ENCODE peak calls at places on chromosomes 13 and 19, in five cellular contexts. L is nephron progenitor cell, M is endothelial cell, G is pancreas, O is hepatocyte. R is an unnamed sample.

GRCh38 chr19:55536951-55537740 is at the start of gene SBK2:
- DNase-seq in L (peak), M (peak), G (no peak), O (no peak), R (no peak)

GRCh38 chr19:48935864-48936263 is 2.4 kb downstream of the DHDH start:
- DNase-seq in L (no peak), M (no peak), G (no peak), O (no peak), R (no peak)

GRCh38 chr13:21016487-21016886 is 44.9 kb downstream of the LATS2 start:
- DNase-seq in L (no peak), M (no peak), G (no peak), O (no peak), R (no peak)

GRCh38 chr19:4327252-4327876 is 11.3 kb downstream of the STAP2 start:
- DNase-seq in L (peak), M (peak), G (peak), O (peak), R (peak)

GRCh38 chr13:110415669-110416068 is 108.6 kb downstream of the COL4A2 start:
- DNase-seq in L (no peak), M (no peak), G (no peak), O (peak), R (no peak)

GRCh38 chr19:38384209-38385027 is 3.4 kb downstream of the GGN start:
- DNase-seq in L (no peak), M (peak), G (no peak), O (peak), R (no peak)

GRCh38 chr13:44750618-44751017 is 174.5 kb upstream of the TSC22D1 start:
- DNase-seq in L (no peak), M (no peak), G (no peak), O (no peak), R (no peak)

GRCh38 chr19:21586341-21587116 is 81.1 kb downstream of the ZNF429 start:
- DNase-seq in L (peak), M (peak), G (peak), O (peak), R (peak)

GRCh38 chr13:28337196-28338045 is 157.5 kb downstream of the FLT1 start:
- DNase-seq in L (no peak), M (no peak), G (no peak), O (no peak), R (no peak)

GRCh38 chr13:72953391-72953960 is 105.3 kb upstream of the KLF5 start:
- DNase-seq in L (no peak), M (no peak), G (peak), O (no peak), R (no peak)

GRCh38 chr13:75256922-75257321 is 225.0 kb downstream of the TBC1D4 start:
- DNase-seq in L (no peak), M (no peak), G (no peak), O (peak), R (no peak)

DNA sequence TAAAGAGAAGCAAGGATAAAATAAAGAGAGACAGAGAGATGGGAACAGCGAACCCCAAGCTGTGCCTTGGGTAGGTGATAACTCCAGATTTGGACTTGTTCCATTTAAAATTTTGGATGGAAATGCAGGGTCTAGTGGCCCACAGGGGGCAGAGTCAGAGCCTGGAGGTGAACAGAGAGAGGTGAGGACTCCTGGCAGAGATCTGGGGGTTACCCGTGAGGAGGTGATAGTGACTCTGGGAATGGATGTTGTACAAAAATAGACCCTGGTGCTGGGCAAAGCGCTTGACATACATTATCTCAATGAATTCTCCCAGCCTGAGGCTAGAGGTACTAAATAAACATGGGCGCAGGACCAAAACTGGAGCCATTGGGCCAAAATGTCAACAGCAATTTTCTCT is 14.3 kb upstream of the DHRS12 start:
- DNase-seq in L (no peak), M (no peak), G (no peak), O (no peak), R (no peak)
- TF ChIP-seq CTCF in L (no peak), M (no peak), G (no peak), O (no peak), R (no peak)

GRCh38 chr19:12766051-12766521 is 9.3 kb downstream of the HOOK2 start:
- DNase-seq in L (peak), M (peak), G (peak), O (peak), R (peak)
- TF ChIP-seq CTCF in L (peak), M (peak), G (peak), O (peak), R (peak)

DNA sequence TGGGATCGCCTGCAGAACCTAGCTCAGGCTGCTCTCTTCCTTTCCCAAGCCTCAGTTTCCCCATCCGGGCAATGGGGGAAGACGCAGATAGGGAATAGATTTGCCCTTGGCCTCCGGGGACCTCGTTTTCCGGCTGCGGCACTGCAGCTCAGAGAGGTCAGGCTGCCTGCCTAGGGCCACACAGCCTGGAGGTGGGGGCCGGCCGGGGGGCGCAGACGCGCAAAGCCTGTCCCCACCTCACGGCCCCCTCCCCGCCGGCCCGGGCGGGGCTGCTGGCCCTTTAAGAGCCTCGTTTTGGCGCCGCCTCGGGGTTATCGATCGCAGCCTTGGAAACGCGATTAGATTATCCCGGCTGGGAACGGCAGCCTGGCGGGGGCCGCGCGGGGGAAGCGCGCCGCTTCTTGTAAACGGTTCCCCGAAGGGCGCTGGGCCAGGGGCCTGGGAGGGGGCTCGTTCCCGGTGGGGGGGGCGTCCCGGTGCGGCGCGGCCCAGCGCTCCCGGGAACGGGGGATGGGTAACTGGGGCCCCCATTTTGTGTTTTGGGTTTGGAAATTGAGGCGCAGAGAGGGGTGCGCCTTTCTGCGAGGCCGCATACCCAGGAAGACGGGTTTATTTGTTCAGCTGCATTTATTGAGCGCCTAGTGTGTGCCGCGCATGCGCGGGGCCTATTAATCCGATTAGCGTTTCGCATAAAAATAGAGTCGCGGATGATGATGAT is 23.4 kb upstream of the TCF3 start:
- DNase-seq in L (peak), M (no peak), G (peak), O (no peak), R (no peak)
- TF ChIP-seq CTCF in L (no peak), M (no peak), G (no peak), O (no peak), R (no peak)

DNA sequence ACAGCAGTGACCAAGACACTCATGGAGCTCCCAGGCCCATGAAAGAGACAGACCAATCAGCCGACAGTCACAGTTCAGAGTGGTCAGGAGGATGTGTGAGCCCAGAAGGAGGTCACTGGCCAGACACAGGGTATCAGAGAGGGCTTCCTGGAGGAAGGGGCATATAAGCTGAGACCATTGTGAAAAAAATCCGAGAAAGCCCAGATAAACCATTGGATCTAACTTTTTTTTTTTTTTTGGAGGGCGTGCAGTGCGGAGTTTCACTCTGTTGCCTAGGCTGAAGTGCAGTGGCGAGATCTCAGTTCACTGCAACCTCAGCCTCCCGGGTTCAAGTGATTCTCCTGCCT is 4.2 kb downstream of the ITPKC start:
- DNase-seq in L (no peak), M (no peak), G (no peak), O (no peak), R (no peak)
- TF ChIP-seq CTCF in L (no peak), M (no peak), G (no peak), O (no peak), R (no peak)

DNA sequence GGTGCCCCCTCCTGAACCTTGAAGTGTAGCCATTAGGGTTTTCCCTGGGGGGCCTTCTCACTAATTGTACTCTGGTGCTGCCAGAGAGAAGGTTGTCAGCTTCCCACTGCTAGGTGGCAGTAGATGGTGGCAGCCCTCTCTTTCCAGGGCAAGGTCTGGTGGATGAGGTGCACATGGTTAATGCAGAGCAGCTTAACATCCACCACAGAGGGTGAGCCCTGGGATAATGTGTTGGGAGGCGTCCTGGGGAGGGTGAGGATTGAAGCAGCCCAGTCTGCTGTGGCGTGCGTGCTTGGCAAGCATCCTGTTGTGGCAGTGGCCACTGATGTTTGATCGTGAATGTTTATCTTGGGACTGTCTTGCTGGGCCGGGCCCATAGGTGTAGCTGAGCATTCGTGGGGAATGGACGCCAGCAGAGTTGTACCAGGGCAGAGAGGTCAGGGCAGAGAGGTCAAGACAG is 5.8 kb downstream of the EGLN2 start:
- DNase-seq in L (no peak), M (no peak), G (no peak), O (no peak), R (no peak)
- TF ChIP-seq CTCF in L (no peak), M (no peak), G (no peak), O (no peak), R (no peak)

DNA sequence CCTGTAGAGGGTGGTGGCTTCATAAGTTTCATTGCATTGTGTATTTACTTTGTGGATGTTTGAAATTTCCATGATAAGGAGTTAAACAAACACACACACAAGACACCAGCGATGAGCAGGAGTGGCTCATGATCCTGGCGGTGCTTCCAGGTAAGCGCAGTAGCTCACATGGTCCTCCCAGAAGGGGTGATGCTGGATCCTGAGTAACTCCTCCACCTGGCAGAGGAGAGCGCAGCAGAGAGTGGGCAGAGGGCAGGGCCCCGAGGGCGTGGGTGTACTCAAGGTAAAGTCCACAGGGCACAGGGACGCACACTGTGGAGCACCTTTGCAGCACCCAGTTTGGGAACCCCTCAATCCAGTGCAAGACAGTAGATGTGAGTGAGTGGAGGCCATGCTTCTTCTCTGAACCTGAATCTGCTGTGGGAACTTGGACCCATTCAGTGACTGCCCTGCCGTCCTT is 54.0 kb downstream of the RFX2 start:
- DNase-seq in L (no peak), M (no peak), G (no peak), O (peak), R (no peak)
- TF ChIP-seq CTCF in L (no peak), M (no peak), G (no peak), O (peak), R (no peak)

GRCh38 chr19:10306327-10306726 is 3.3 kb downstream of the ZGLP1 start:
- DNase-seq in L (no peak), M (no peak), G (no peak), O (no peak), R (no peak)
- TF ChIP-seq CTCF in L (no peak), M (no peak), G (no peak), O (no peak), R (no peak)

R was measured in psoas muscle.